ENCODE peak calls at places on chromosomes 7 and 10, in nine cellular contexts. N, J, V, D, R, P, Q, K and S are unnamed samples.

GRCh38 chr7:20785211-20786048 is 1.3 kb downstream of the SP8 start:
- DNase-seq in N (no peak), J (no peak), V (peak), D (no peak), R (no peak), P (no peak), Q (no peak), K (no peak), S (no peak)

GRCh38 chr7:128974241-128974934 is 36.7 kb downstream of the IRF5 start:
- DNase-seq in N (no peak), J (no peak), V (no peak), D (no peak), R (no peak), P (no peak), Q (peak), K (no peak), S (no peak)

GRCh38 chr10:11035318-11035920 is 17.7 kb downstream of the CELF2 start:
- DNase-seq in N (peak), J (no peak), V (no peak), D (no peak), R (no peak), P (no peak), Q (peak), K (peak), S (no peak)

GRCh38 chr10:91022924-91023707 is 102.2 kb upstream of the ANKRD1 start:
- DNase-seq in N (no peak), J (no peak), V (no peak), D (no peak), R (no peak), P (no peak), Q (peak), K (no peak), S (no peak)

GRCh38 chr7:25849361-25850184 is 302.4 kb upstream of the NFE2L3 start:
- DNase-seq in N (no peak), J (no peak), V (no peak), D (no peak), R (no peak), P (peak), Q (peak), K (peak), S (no peak)

GRCh38 chr7:26399309-26399610 is 107.6 kb downstream of the SNX10 start:
- DNase-seq in N (no peak), J (no peak), V (no peak), D (no peak), R (no peak), P (no peak), Q (no peak), K (peak), S (no peak)

GRCh38 chr7:147498081-147498480 is 1092.5 kb upstream of the C7orf33 start:
- DNase-seq in N (no peak), J (no peak), V (no peak), D (no peak), R (no peak), P (no peak), Q (no peak), K (no peak), S (no peak)

GRCh38 chr10:5449823-5450222 is 37.5 kb downstream of the NET1 start:
- DNase-seq in N (no peak), J (no peak), V (no peak), D (no peak), R (no peak), P (no peak), Q (peak), K (peak), S (no peak)

GRCh38 chr10:15244635-15245197 is 76.2 kb upstream of the NMT2 start:
- DNase-seq in N (no peak), J (peak), V (no peak), D (no peak), R (no peak), P (no peak), Q (no peak), K (no peak), S (no peak)

GRCh38 chr10:15245530-15245929 is 77.0 kb upstream of the NMT2 start:
- DNase-seq in N (peak), J (peak), V (no peak), D (no peak), R (no peak), P (no peak), Q (peak), K (no peak), S (no peak)
- TF ChIP-seq CTCF in N (peak), J (peak), V (peak), D (peak), R (no peak), P (no peak), Q (peak), K (peak), S (peak)

DNA sequence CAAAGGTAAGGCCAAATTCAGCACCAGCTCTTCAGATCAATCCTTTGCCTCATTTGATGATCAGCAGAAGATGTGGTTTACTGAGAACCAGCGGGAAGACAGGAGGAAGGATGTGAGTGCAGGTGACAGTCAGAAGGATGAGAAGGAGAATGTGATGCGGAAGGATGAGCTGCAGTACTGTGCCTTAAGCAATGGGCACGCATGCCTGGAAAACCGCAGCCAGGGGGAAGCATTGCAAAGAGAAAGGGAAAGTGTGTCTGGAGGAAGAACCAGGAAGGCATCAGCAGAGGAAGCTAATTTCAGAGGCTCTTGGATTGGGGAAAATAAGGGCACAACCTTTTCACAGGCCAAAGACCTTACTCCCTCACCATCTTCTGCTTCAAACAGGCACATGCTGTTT is 25.7 kb downstream of the C10orf71 start:
- DNase-seq in N (peak), J (no peak), V (no peak), D (no peak), R (no peak), P (peak), Q (no peak), K (no peak), S (no peak)
- TF ChIP-seq CTCF in N (peak), J (no peak), V (no peak), D (no peak), R (no peak), P (no peak), Q (no peak), K (peak), S (no peak)

GRCh38 chr7:87886875-87887274 is 10.6 kb downstream of the DBF4 start:
- DNase-seq in N (peak), J (peak), V (no peak), D (no peak), R (no peak), P (no peak), Q (peak), K (peak), S (no peak)
- TF ChIP-seq CTCF in N (peak), J (no peak), V (peak), D (peak), R (peak), P (no peak), Q (peak), K (peak), S (peak)

DNA sequence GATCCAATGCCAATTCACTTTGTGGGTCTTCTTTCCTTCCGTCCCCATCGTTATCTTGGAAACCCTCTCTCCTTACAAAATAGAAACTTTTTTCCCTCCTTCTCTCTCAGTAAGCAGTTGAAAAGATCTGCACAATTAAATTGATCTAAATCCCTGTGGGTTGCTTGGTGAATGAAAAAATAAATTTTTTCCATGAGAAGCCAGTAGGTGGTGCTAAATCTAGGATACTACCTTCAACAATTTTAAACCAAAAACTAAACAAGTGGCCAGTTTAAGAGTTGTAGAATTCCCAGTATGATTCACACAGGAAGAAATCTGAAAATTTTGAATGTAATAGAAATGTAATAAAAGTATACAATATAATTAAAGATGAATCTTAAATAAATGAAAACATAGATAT is 990.3 kb upstream of the ZNF722 start:
- DNase-seq in N (no peak), J (no peak), V (no peak), D (no peak), R (no peak), P (no peak), Q (no peak), K (no peak), S (no peak)
- TF ChIP-seq CTCF in N (no peak), J (no peak), V (no peak), D (no peak), R (peak), P (no peak), Q (no peak), K (no peak), S (peak)

GRCh38 chr10:73399054-73399453 is 14.8 kb downstream of the ANXA7 start:
- DNase-seq in N (no peak), J (no peak), V (no peak), D (no peak), R (no peak), P (no peak), Q (no peak), K (no peak), S (no peak)

GRCh38 chr10:73401636-73402035 is 12.2 kb downstream of the ANXA7 start:
- DNase-seq in N (no peak), J (no peak), V (no peak), D (no peak), R (no peak), P (no peak), Q (no peak), K (no peak), S (no peak)

DNA sequence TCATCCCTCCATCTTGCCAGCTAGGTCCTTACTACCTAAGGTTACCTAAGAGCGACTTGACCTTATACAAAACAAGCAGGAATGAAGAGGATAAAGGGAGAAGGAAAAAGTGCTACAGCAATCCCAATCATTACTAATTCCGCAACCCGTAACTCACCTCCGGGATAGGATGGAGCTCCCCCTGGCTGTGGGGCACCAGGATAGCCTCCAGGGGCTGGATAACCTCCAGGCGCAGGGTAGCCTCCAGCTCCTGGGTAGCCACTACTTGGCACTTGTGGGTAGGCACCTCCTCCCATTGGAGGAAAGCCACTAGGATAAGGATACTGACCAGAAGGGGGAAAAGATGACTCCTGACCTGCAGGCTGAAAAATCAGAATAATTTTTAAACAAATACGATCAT is 15.8 kb downstream of the ANXA7 start:
- DNase-seq in N (no peak), J (no peak), V (no peak), D (no peak), R (no peak), P (no peak), Q (no peak), K (no peak), S (no peak)
- TF ChIP-seq CTCF in N (peak), J (no peak), V (peak), D (no peak), R (no peak), P (no peak), Q (no peak), K (peak), S (peak)

GRCh38 chr10:15374156-15374555 is 3.1 kb upstream of the FAM171A1 start:
- DNase-seq in N (no peak), J (peak), V (peak), D (no peak), R (no peak), P (no peak), Q (no peak), K (no peak), S (no peak)
- TF ChIP-seq CTCF in N (no peak), J (no peak), V (no peak), D (no peak), R (no peak), P (no peak), Q (no peak), K (no peak), S (no peak)